ENCODE peak calls at places on chromosomes 16 and 17, in eight cellular contexts. V, K, A, J, U, S, O and T are unnamed samples.

GRCh38 chr17:31740611-31741082 is 118.4 kb downstream of the COPRS start:
- DNase-seq in V (no peak), K (no peak), A (no peak), J (no peak), U (no peak), S (no peak), O (no peak), T (no peak)

GRCh38 chr16:56420613-56421012 is 4.7 kb downstream of the AMFR start:
- DNase-seq in V (no peak), K (no peak), A (no peak), J (no peak), U (no peak), S (no peak), O (no peak), T (no peak)

GRCh38 chr16:70568601-70569217 is 45.1 kb downstream of the SF3B3 start:
- DNase-seq in V (no peak), K (no peak), A (no peak), J (no peak), U (no peak), S (no peak), O (no peak), T (no peak)

GRCh38 chr17:42969006-42969581 is 4.8 kb upstream of the AARSD1 start:
- DNase-seq in V (no peak), K (peak; percentile 46), A (no peak), J (no peak), U (no peak), S (no peak), O (no peak), T (no peak)

GRCh38 chr16:84043486-84044107 is 1.0 kb upstream of the SLC38A8 start:
- DNase-seq in V (peak; percentile 71), K (peak; percentile 84), A (no peak), J (peak; percentile 20), U (no peak), S (no peak), O (no peak), T (no peak)

GRCh38 chr16:89442990-89443726 is 47.2 kb downstream of the ANKRD11 start:
- DNase-seq in V (peak; percentile 63), K (peak; percentile 50), A (peak; percentile 48), J (peak; percentile 46), U (no peak), S (no peak), O (peak; percentile 39), T (peak; percentile 64)

GRCh38 chr16:53126390-53126789 is 71.6 kb downstream of the CHD9 start:
- DNase-seq in V (no peak), K (no peak), A (no peak), J (no peak), U (no peak), S (no peak), O (no peak), T (no peak)

GRCh38 chr16:20614201-20615141 is 38.3 kb upstream of the ACSM2B start:
- DNase-seq in V (no peak), K (no peak), A (no peak), J (no peak), U (no peak), S (no peak), O (no peak), T (peak; percentile 22)

GRCh38 chr17:28807925-28808641 is 34.5 kb downstream of the FAM222B start:
- DNase-seq in V (peak; percentile 42), K (no peak), A (no peak), J (no peak), U (no peak), S (no peak), O (no peak), T (peak; percentile 45)

GRCh38 chr17:61259360-61259759 is 140.3 kb upstream of the TBX2 start:
- DNase-seq in V (no peak), K (no peak), A (no peak), J (no peak), U (no peak), S (no peak), O (no peak), T (no peak)

GRCh38 chr17:76527430-76528111 is 9.9 kb downstream of the CYGB start:
- DNase-seq in V (no peak), K (no peak), A (peak; percentile 73), J (peak; percentile 88), U (peak; percentile 92), S (peak; percentile 73), O (peak; percentile 78), T (peak; percentile 40)

GRCh38 chr16:50228364-50228868 is 37.9 kb upstream of the ADCY7 start:
- DNase-seq in V (no peak), K (peak; percentile 70), A (no peak), J (no peak), U (no peak), S (no peak), O (no peak), T (no peak)

GRCh38 chr17:70100983-70101382 is 26.0 kb downstream of the KCNJ16 start:
- DNase-seq in V (no peak), K (no peak), A (no peak), J (no peak), U (no peak), S (no peak), O (no peak), T (no peak)

GRCh38 chr17:58254803-58255202 is 16.4 kb downstream of the LPO start:
- DNase-seq in V (no peak), K (no peak), A (no peak), J (no peak), U (peak; percentile 90), S (no peak), O (no peak), T (no peak)

GRCh38 chr16:80259289-80259805 is 281.4 kb upstream of the DYNLRB2 start:
- DNase-seq in V (no peak), K (no peak), A (no peak), J (no peak), U (no peak), S (no peak), O (no peak), T (no peak)

GRCh38 chr17:57080708-57081107 is 4.3 kb upstream of the AKAP1 start:
- DNase-seq in V (no peak), K (no peak), A (no peak), J (no peak), U (no peak), S (no peak), O (no peak), T (no peak)

GRCh38 chr16:59733321-59733720 is 999.2 kb upstream of the GOT2 start:
- DNase-seq in V (no peak), K (no peak), A (no peak), J (no peak), U (no peak), S (no peak), O (no peak), T (no peak)

GRCh38 chr16:59737274-59737673 is 1003.2 kb upstream of the GOT2 start:
- DNase-seq in V (no peak), K (no peak), A (no peak), J (no peak), U (no peak), S (no peak), O (no peak), T (no peak)
- H3K4me1 ChIP-seq in V (no peaks in the 10 kb centered on the region), K (no peaks in the 10 kb centered on the region), A (no peaks in the 10 kb centered on the region), J (no peaks in the 10 kb centered on the region), U (no peaks in the 10 kb centered on the region), S (no peaks in the 10 kb centered on the region), O (no peaks in the 10 kb centered on the region), T (no peaks in the 10 kb centered on the region)

DNA sequence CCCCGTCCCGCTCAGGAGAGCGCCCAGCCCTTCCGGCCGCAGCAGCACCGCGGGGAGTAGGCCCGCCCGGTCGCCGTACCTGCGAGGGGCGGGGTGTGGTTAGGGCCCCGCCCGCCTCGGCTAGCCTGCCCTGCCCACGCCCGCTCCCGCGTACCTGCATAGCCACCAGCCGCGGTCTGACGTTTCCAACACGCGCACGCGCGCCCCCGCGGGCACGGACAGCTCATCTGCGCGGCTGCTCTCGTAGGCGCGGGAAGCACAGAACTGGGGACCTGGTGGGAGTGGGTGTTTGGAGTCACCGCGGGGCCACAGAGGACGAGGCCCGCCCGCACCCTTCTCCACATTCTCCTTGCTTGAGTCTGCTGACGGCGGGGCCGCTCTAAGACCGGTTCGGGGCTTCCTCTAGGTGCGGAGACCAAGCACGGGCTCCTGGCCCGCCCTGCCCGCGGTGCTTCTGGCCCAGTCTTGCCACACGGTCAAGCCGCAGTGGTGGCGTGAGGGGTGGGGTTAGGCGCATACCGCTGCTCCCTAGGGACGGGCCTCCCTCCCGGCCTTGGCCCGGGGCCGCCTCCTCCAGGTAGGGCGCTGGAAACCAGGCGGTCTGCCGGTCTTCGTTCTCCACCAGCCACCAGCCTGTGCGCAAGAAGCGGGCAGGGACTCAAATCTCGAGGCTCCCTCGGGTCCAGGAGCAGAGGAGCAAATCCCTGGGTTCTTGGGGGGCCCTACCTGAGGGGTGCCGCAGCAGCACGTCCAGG is 1.8 kb downstream of the NOXO1 start:
- DNase-seq in V (no peak), K (no peak), A (no peak), J (no peak), U (peak; percentile 78), S (no peak), O (no peak), T (peak; percentile 90)
- H3K27me3 ChIP-seq in V (peaks cover 26% of the 10 kb centered on the region), K (no peaks in the 10 kb centered on the region), A (peaks cover 64% of the 10 kb centered on the region), J (peaks cover 83% of the 10 kb centered on the region), U (peaks cover 22% of the 10 kb centered on the region), S (peaks cover 84% of the 10 kb centered on the region), O (peaks cover 3% of the 10 kb centered on the region), T (no peaks in the 10 kb centered on the region)

GRCh38 chr16:68764866-68765265 is 27.8 kb downstream of the CDH1 start:
- DNase-seq in V (no peak), K (peak; percentile 43), A (no peak), J (no peak), U (no peak), S (no peak), O (no peak), T (no peak)

GRCh38 chr16:68756250-68757051 is 19.4 kb downstream of the CDH1 start:
- DNase-seq in V (no peak), K (no peak), A (no peak), J (no peak), U (no peak), S (no peak), O (no peak), T (peak; percentile 80)

GRCh38 chr16:68759062-68759461 is 22.0 kb downstream of the CDH1 start:
- DNase-seq in V (no peak), K (no peak), A (no peak), J (no peak), U (no peak), S (no peak), O (no peak), T (no peak)

GRCh38 chr16:68762996-68763756 is 26.1 kb downstream of the CDH1 start:
- DNase-seq in V (no peak), K (no peak), A (no peak), J (no peak), U (peak; percentile 70), S (no peak), O (no peak), T (no peak)

DNA sequence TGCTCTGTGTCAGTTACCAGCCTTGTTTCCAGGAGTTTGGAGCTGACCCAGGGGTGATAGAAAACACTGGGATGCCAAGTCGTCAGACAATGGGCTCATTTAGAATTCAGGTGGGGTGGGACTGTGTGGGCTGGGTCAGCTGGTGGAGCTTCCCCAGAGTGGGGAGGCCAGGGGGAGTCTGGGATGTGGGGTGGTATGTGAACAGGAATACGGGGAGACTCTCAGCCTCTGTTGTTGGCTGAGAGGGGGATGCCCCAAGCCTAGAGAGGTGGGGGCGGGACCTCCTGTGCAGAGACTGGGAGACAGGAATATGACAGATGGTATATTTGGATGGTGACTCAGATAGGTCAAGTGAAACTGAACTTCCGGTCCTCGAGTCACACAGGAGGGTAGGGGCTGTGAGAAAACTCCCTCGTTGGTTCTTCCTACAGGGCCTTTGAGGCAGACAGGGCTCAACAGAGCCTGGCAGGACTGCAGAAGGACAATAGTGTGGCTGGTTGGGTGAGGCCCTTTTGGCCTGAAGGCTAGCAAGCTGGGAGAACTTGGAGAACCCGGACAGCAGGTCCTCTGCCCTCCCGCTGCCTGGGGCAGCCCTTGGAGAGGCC is 23.7 kb downstream of the CDH1 start:
- DNase-seq in V (no peak), K (peak; percentile 65), A (no peak), J (no peak), U (no peak), S (no peak), O (no peak), T (peak; percentile 69)
- H3K4me1 ChIP-seq in V (no peaks in the 10 kb centered on the region), K (peaks cover 25% of the 10 kb centered on the region), A (no peaks in the 10 kb centered on the region), J (no peaks in the 10 kb centered on the region), U (peaks cover 30% of the 10 kb centered on the region), S (no peaks in the 10 kb centered on the region), O (no peaks in the 10 kb centered on the region), T (peaks cover 84% of the 10 kb centered on the region)

GRCh38 chr16:27823438-27823820 is 240.1 kb downstream of the GSG1L start:
- DNase-seq in V (no peak), K (no peak), A (no peak), J (no peak), U (no peak), S (no peak), O (no peak), T (no peak)
- H3K27me3 ChIP-seq in V (no peaks in the 10 kb centered on the region), K (peaks cover 50% of the 10 kb centered on the region), A (no peaks in the 10 kb centered on the region), J (peaks cover 14% of the 10 kb centered on the region), U (no peaks in the 10 kb centered on the region), S (peaks cover 51% of the 10 kb centered on the region), O (no peaks in the 10 kb centered on the region), T (peaks cover 4% of the 10 kb centered on the region)